ENCODE peak calls at places on chromosomes 11 and 22, in seven cellular contexts. One of them, this sample, is unnamed.

GRCh38 chr11:113730887-113731726 is 25.0 kb upstream of the TMPRSS5 start:
- DNase-seq in PC-3: peak; percentile 83
- DNase-seq in neural progenitor cell: peak; percentile 75
- DNase-seq in GM23248: peak; percentile 81
- DNase-seq in HCT116: peak; percentile 39
- DNase-seq in SK-N-SH: peak; percentile 62
- DNase-seq in GM23338: peak; percentile 72
- DNase-seq in this sample: peak; percentile 7

GRCh38 chr11:29734287-29734686 is 282.5 kb downstream of the KCNA4 start:
- DNase-seq in GM23338: no peak
- DNase-seq in GM23248: peak; percentile 2
- DNase-seq in HCT116: no peak
- DNase-seq in SK-N-SH: no peak
- DNase-seq in PC-3: no peak
- DNase-seq in neural progenitor cell: no peak
- DNase-seq in this sample: no peak

GRCh38 chr11:47104337-47104950 is 72.2 kb downstream of the ARFGAP2 start:
- DNase-seq in HCT116: no peak
- DNase-seq in neural progenitor cell: peak; percentile 54
- DNase-seq in SK-N-SH: no peak
- DNase-seq in GM23338: peak; percentile 75
- DNase-seq in PC-3: no peak
- DNase-seq in GM23248: peak; percentile 56
- DNase-seq in this sample: peak; percentile 51

GRCh38 chr11:101915811-101916291 is 471 bp downstream of the ANGPTL5 start:
- DNase-seq in SK-N-SH: peak; percentile 34
- DNase-seq in neural progenitor cell: peak; percentile 29
- DNase-seq in GM23248: peak; percentile 80
- DNase-seq in HCT116: no peak
- DNase-seq in GM23338: peak; percentile 13
- DNase-seq in PC-3: peak; percentile 52
- DNase-seq in this sample: peak; percentile 77

GRCh38 chr11:102306048-102306575 is 11.2 kb upstream of the BIRC3 start:
- DNase-seq in HCT116: no peak
- DNase-seq in GM23248: no peak
- DNase-seq in SK-N-SH: peak; percentile 33
- DNase-seq in GM23338: no peak
- DNase-seq in PC-3: peak; percentile 98
- DNase-seq in neural progenitor cell: no peak
- DNase-seq in this sample: no peak

GRCh38 chr11:62823677-62824076 is 8.2 kb downstream of the STX5 start:
- DNase-seq in PC-3: no peak
- DNase-seq in neural progenitor cell: no peak
- DNase-seq in GM23248: no peak
- DNase-seq in GM23338: no peak
- DNase-seq in SK-N-SH: no peak
- DNase-seq in HCT116: no peak
- DNase-seq in this sample: no peak

GRCh38 chr11:100731471-100731870 is 44.4 kb downstream of the ARHGAP42 start:
- DNase-seq in GM23338: no peak
- DNase-seq in HCT116: no peak
- DNase-seq in SK-N-SH: no peak
- DNase-seq in PC-3: no peak
- DNase-seq in neural progenitor cell: peak; percentile 47
- DNase-seq in GM23248: no peak
- DNase-seq in this sample: no peak

GRCh38 chr11:122697636-122698167 is 42.2 kb downstream of the UBASH3B start:
- DNase-seq in GM23248: peak; percentile 62
- DNase-seq in SK-N-SH: no peak
- DNase-seq in GM23338: no peak
- DNase-seq in PC-3: peak; percentile 79
- DNase-seq in HCT116: no peak
- DNase-seq in neural progenitor cell: no peak
- DNase-seq in this sample: peak; percentile 98

GRCh38 chr11:116379185-116379828 is 393.5 kb downstream of the BUD13 start:
- DNase-seq in PC-3: peak; percentile 31
- DNase-seq in GM23338: peak; percentile 79
- DNase-seq in GM23248: peak; percentile 47
- DNase-seq in SK-N-SH: no peak
- DNase-seq in neural progenitor cell: peak; percentile 76
- DNase-seq in HCT116: no peak
- DNase-seq in this sample: peak; percentile 17

GRCh38 chr22:23529166-23530103 is 50.7 kb downstream of the IGLL1 start:
- DNase-seq in neural progenitor cell: no peak
- DNase-seq in GM23338: no peak
- DNase-seq in SK-N-SH: no peak
- DNase-seq in PC-3: no peak
- DNase-seq in HCT116: no peak
- DNase-seq in GM23248: no peak
- DNase-seq in this sample: no peak

GRCh38 chr11:81895258-81895657 is 838.4 kb downstream of the FAM181B start:
- DNase-seq in neural progenitor cell: no peak
- DNase-seq in PC-3: no peak
- DNase-seq in GM23248: no peak
- DNase-seq in SK-N-SH: no peak
- DNase-seq in GM23338: no peak
- DNase-seq in HCT116: no peak
- DNase-seq in this sample: no peak

GRCh38 chr22:45422237-45422983 is 8.9 kb downstream of the RIBC2 start:
- DNase-seq in GM23338: no peak
- DNase-seq in PC-3: no peak
- DNase-seq in GM23248: no peak
- DNase-seq in HCT116: no peak
- DNase-seq in neural progenitor cell: no peak
- DNase-seq in SK-N-SH: no peak
- DNase-seq in this sample: no peak

GRCh38 chr11:118873804-118874203 is 9.9 kb upstream of the CXCR5 start:
- DNase-seq in neural progenitor cell: no peak
- DNase-seq in HCT116: no peak
- DNase-seq in PC-3: no peak
- DNase-seq in GM23338: no peak
- DNase-seq in GM23248: no peak
- DNase-seq in SK-N-SH: peak; percentile 6
- DNase-seq in this sample: no peak

GRCh38 chr22:26481694-26482093 is 1.9 kb downstream of the HPS4 start:
- DNase-seq in GM23338: no peak
- DNase-seq in HCT116: no peak
- DNase-seq in neural progenitor cell: no peak
- DNase-seq in PC-3: no peak
- DNase-seq in GM23248: no peak
- DNase-seq in SK-N-SH: no peak
- DNase-seq in this sample: peak; percentile 48

GRCh38 chr22:26481112-26481693 is 2.4 kb downstream of the HPS4 start:
- DNase-seq in PC-3: no peak
- DNase-seq in HCT116: no peak
- DNase-seq in GM23248: no peak
- DNase-seq in neural progenitor cell: no peak
- DNase-seq in GM23338: no peak
- DNase-seq in SK-N-SH: no peak
- DNase-seq in this sample: no peak

GRCh38 chr22:26479043-26479791 is 4.4 kb downstream of the HPS4 start:
- DNase-seq in GM23248: no peak
- DNase-seq in HCT116: no peak
- DNase-seq in GM23338: no peak
- DNase-seq in PC-3: no peak
- DNase-seq in neural progenitor cell: no peak
- DNase-seq in SK-N-SH: no peak
- DNase-seq in this sample: peak; percentile 83

GRCh38 chr22:26479792-26480610 is 3.6 kb downstream of the HPS4 start:
- DNase-seq in HCT116: no peak
- DNase-seq in GM23338: no peak
- DNase-seq in PC-3: peak; percentile 9
- DNase-seq in neural progenitor cell: no peak
- DNase-seq in SK-N-SH: no peak
- DNase-seq in GM23248: no peak
- DNase-seq in this sample: peak; percentile 62

GRCh38 chr22:26480611-26480932 is 3.0 kb downstream of the HPS4 start:
- DNase-seq in GM23248: no peak
- DNase-seq in HCT116: no peak
- DNase-seq in SK-N-SH: no peak
- DNase-seq in PC-3: no peak
- DNase-seq in GM23338: no peak
- DNase-seq in neural progenitor cell: no peak
- DNase-seq in this sample: no peak
- H3K4me2 ChIP-seq in GM23248: no peak overlapping the region
- H3K4me2 ChIP-seq in HCT116: no peak overlapping the region
- H3K4me2 ChIP-seq in SK-N-SH: peak overlapping the region; percentile 50
- H3K4me2 ChIP-seq in PC-3: peak overlapping the region; percentile 57
- H3K4me2 ChIP-seq in GM23338: peak overlapping the region; percentile 52
- H3K4me2 ChIP-seq in neural progenitor cell: peak overlapping the region; percentile 62
- H3K4me2 ChIP-seq in this sample: peak overlapping the region; percentile 85

DNA sequence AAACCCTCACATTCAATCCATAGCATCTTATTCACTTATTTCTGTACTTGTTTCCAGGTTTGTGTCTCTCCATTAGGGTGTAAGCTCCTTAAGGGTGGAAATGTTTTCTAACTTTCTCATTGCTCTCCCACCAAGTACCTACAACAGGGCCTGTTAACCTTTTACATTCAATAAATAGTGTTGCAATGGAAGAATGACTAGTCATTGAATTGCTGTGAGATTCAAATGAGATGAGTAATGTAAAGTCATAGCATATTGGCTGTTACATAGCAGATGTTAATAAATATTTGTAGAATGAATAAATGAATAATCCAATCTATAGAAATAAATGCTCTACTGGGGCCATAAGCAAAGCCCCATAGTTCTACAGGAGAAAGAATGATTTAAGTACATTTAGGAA is 75.4 kb upstream of the DDI1 start:
- DNase-seq in SK-N-SH: no peak
- DNase-seq in neural progenitor cell: no peak
- DNase-seq in GM23338: no peak
- DNase-seq in PC-3: peak; percentile 73
- DNase-seq in HCT116: no peak
- DNase-seq in GM23248: peak; percentile 73
- DNase-seq in this sample: no peak
- TF ChIP-seq EZH2phosphoT487 in SK-N-SH: no peak
- TF ChIP-seq EZH2phosphoT487 in neural progenitor cell: no peak
- TF ChIP-seq EZH2phosphoT487 in GM23338: no peak
- TF ChIP-seq EZH2phosphoT487 in PC-3: no peak
- TF ChIP-seq EZH2phosphoT487 in HCT116: no peak
- TF ChIP-seq EZH2phosphoT487 in GM23248: no peak
- TF ChIP-seq EZH2phosphoT487 in this sample: no peak

DNA sequence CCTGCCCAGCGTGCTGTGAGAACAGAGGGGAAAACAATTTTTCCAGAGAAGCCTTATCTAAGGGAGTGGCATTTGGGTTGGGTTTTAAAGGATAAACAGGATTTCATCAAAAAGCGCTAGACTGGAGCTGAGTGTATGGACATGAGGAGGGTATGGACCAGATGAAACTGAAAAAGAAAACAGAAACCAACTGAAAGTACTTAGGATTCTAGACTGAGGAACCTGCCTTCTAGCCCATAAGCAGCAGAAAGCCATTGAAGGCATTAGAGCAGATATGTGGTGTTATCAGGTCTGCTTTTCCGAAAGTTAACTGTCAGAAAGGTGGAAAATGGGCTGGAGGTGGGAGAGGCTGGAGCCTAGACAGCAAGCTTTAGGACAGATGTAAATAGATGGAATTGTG is 340.0 kb upstream of the MPPED2 start:
- DNase-seq in PC-3: no peak
- DNase-seq in HCT116: no peak
- DNase-seq in GM23248: no peak
- DNase-seq in neural progenitor cell: no peak
- DNase-seq in SK-N-SH: no peak
- DNase-seq in GM23338: no peak
- DNase-seq in this sample: no peak
- H3K4me1 ChIP-seq in PC-3: no peaks in the 10 kb centered on the region
- H3K4me1 ChIP-seq in HCT116: no peaks in the 10 kb centered on the region
- H3K4me1 ChIP-seq in GM23248: no peaks in the 10 kb centered on the region
- H3K4me1 ChIP-seq in neural progenitor cell: no peaks in the 10 kb centered on the region
- H3K4me1 ChIP-seq in SK-N-SH: peaks cover 3% of the 10 kb centered on the region
- H3K4me1 ChIP-seq in GM23338: no peaks in the 10 kb centered on the region
- H3K4me1 ChIP-seq in this sample: no peaks in the 10 kb centered on the region

GRCh38 chr11:61145228-61146005 is 15.8 kb downstream of the VPS37C start:
- DNase-seq in HCT116: no peak
- DNase-seq in PC-3: no peak
- DNase-seq in GM23248: no peak
- DNase-seq in GM23338: no peak
- DNase-seq in neural progenitor cell: no peak
- DNase-seq in SK-N-SH: no peak
- DNase-seq in this sample: no peak

GRCh38 chr11:61146413-61146812 is 14.8 kb downstream of the VPS37C start:
- DNase-seq in HCT116: no peak
- DNase-seq in PC-3: no peak
- DNase-seq in GM23338: no peak
- DNase-seq in GM23248: no peak
- DNase-seq in SK-N-SH: no peak
- DNase-seq in neural progenitor cell: no peak
- DNase-seq in this sample: no peak

GRCh38 chr11:61144511-61145179 is 16.6 kb downstream of the VPS37C start:
- DNase-seq in GM23338: no peak
- DNase-seq in neural progenitor cell: no peak
- DNase-seq in SK-N-SH: no peak
- DNase-seq in HCT116: no peak
- DNase-seq in GM23248: no peak
- DNase-seq in PC-3: no peak
- DNase-seq in this sample: no peak

GRCh38 chr11:61148016-61148640 is 13.1 kb downstream of the VPS37C start:
- DNase-seq in SK-N-SH: no peak
- DNase-seq in PC-3: no peak
- DNase-seq in GM23338: no peak
- DNase-seq in GM23248: no peak
- DNase-seq in HCT116: no peak
- DNase-seq in neural progenitor cell: peak; percentile 35
- DNase-seq in this sample: no peak

GRCh38 chr11:61147271-61147670 is 14.0 kb downstream of the VPS37C start:
- DNase-seq in neural progenitor cell: no peak
- DNase-seq in GM23248: no peak
- DNase-seq in SK-N-SH: no peak
- DNase-seq in PC-3: no peak
- DNase-seq in HCT116: no peak
- DNase-seq in GM23338: no peak
- DNase-seq in this sample: no peak
- H3K4me2 ChIP-seq in neural progenitor cell: no peak overlapping the region
- H3K4me2 ChIP-seq in GM23248: no peak overlapping the region
- H3K4me2 ChIP-seq in SK-N-SH: no peak overlapping the region
- H3K4me2 ChIP-seq in PC-3: no peak overlapping the region
- H3K4me2 ChIP-seq in HCT116: no peak overlapping the region
- H3K4me2 ChIP-seq in GM23338: no peak overlapping the region
- H3K4me2 ChIP-seq in this sample: no peak overlapping the region

GRCh38 chr11:17263803-17264202 is 12.7 kb upstream of the NUCB2 start:
- DNase-seq in GM23248: peak; percentile 76
- DNase-seq in HCT116: no peak
- DNase-seq in GM23338: no peak
- DNase-seq in SK-N-SH: no peak
- DNase-seq in neural progenitor cell: no peak
- DNase-seq in PC-3: peak; percentile 71
- DNase-seq in this sample: no peak
- TF ChIP-seq EZH2phosphoT487 in GM23248: no peak
- TF ChIP-seq EZH2phosphoT487 in HCT116: no peak
- TF ChIP-seq EZH2phosphoT487 in GM23338: no peak
- TF ChIP-seq EZH2phosphoT487 in SK-N-SH: no peak
- TF ChIP-seq EZH2phosphoT487 in neural progenitor cell: no peak
- TF ChIP-seq EZH2phosphoT487 in PC-3: no peak
- TF ChIP-seq EZH2phosphoT487 in this sample: no peak